ENCODE peak calls at places on chromosomes 6 and 20, in four cellular contexts. U is IMR-90, C is endothelial cell of umbilical vein, W is pancreas. L is an unnamed sample.

GRCh38 chr6:25660512-25660911 is 8.5 kb downstream of the SCGN start:
- DNase-seq in U (peak), C (peak), W (no peak), L (peak)

GRCh38 chr6:15662246-15663056 is at the start of gene DTNBP1:
- DNase-seq in U (peak), C (peak), W (peak), L (no peak)

GRCh38 chr6:24743265-24743943 is 24.4 kb upstream of the C6orf62 start:
- DNase-seq in U (peak), C (peak), W (no peak), L (peak)

GRCh38 chr6:158631678-158632537 is 12.6 kb downstream of the DYNLT1 start:
- DNase-seq in U (peak), C (peak), W (no peak), L (no peak)

GRCh38 chr20:45833030-45833882 is at the start of gene SNX21:
- DNase-seq in U (peak), C (peak), W (peak), L (peak)

GRCh38 chr6:116682334-116682712 is 1.3 kb downstream of the KPNA5 start:
- DNase-seq in U (peak), C (peak), W (no peak), L (no peak)

GRCh38 chr6:146990821-146991798 is 213.1 kb upstream of the STXBP5 start:
- DNase-seq in U (peak), C (peak), W (no peak), L (no peak)

GRCh38 chr6:26223677-26224546 is 136.7 kb downstream of the HFE start:
- DNase-seq in U (peak), C (peak), W (no peak), L (peak)

GRCh38 chr6:33976425-33977360 is 169.2 kb downstream of the GRM4 start:
- DNase-seq in U (no peak), C (no peak), W (no peak), L (no peak)

GRCh38 chr20:4247898-4248858 is 232.8 kb upstream of the RNF24 start:
- DNase-seq in U (no peak), C (no peak), W (no peak), L (no peak)

GRCh38 chr6:13668291-13668928 is 43.2 kb downstream of the RANBP9 start:
- DNase-seq in U (no peak), C (no peak), W (no peak), L (no peak)

GRCh38 chr20:2538356-2538755 is 2.0 kb downstream of the TMC2 start:
- DNase-seq in U (no peak), C (no peak), W (no peak), L (no peak)

GRCh38 chr6:1873781-1874180 is 264.1 kb downstream of the FOXC1 start:
- DNase-seq in U (no peak), C (no peak), W (no peak), L (no peak)

GRCh38 chr6:16157909-16158308 is 29.0 kb downstream of the MYLIP start:
- DNase-seq in U (no peak), C (no peak), W (no peak), L (no peak)

GRCh38 chr6:7157752-7158616 is 50.2 kb downstream of the RREB1 start:
- DNase-seq in U (peak), C (no peak), W (no peak), L (no peak)

GRCh38 chr20:6492396-6493055 is 275.0 kb upstream of the BMP2 start:
- DNase-seq in U (peak), C (peak), W (no peak), L (peak)

GRCh38 chr20:36666181-36666740 is 20.3 kb upstream of the SLA2 start:
- DNase-seq in U (peak), C (peak), W (no peak), L (no peak)

GRCh38 chr6:65786815-65787214 is 79.8 kb upstream of the EYS start:
- DNase-seq in U (no peak), C (no peak), W (no peak), L (no peak)

GRCh38 chr6:52227495-52227894 is 16.8 kb downstream of the IL17F start:
- DNase-seq in U (peak), C (no peak), W (no peak), L (no peak)

GRCh38 chr6:38730136-38730862 is 15.2 kb downstream of the DNAH8 start:
- DNase-seq in U (no peak), C (no peak), W (no peak), L (no peak)

DNA sequence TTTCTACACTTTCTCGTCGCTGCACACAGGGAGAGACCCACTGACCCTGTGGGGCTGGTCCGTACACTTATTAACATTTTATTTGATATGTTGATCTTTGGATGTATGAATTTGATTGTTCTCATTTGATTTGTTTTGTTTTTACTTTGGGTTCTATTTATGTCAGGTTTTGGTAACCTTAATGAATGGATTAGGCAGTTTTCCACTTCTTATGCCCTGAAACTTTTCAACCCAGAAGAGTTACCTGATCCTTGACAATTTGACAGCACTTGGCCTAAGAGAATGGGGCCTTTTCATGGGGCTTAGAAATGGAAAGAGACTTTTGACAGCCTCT is 23.6 kb downstream of the GPX6 start:
- DNase-seq in U (no peak), C (no peak), W (no peak), L (no peak)
- H3K4me3 ChIP-seq in U (no peak), C (no peak), W (no peak), L (no peak)

GRCh38 chr6:106883808-106884262 is 90.7 kb downstream of the CD24 start:
- DNase-seq in U (no peak), C (no peak), W (no peak), L (no peak)
- TF ChIP-seq CTCF in U (no peak), C (no peak), W (no peak), L (peak)

DNA sequence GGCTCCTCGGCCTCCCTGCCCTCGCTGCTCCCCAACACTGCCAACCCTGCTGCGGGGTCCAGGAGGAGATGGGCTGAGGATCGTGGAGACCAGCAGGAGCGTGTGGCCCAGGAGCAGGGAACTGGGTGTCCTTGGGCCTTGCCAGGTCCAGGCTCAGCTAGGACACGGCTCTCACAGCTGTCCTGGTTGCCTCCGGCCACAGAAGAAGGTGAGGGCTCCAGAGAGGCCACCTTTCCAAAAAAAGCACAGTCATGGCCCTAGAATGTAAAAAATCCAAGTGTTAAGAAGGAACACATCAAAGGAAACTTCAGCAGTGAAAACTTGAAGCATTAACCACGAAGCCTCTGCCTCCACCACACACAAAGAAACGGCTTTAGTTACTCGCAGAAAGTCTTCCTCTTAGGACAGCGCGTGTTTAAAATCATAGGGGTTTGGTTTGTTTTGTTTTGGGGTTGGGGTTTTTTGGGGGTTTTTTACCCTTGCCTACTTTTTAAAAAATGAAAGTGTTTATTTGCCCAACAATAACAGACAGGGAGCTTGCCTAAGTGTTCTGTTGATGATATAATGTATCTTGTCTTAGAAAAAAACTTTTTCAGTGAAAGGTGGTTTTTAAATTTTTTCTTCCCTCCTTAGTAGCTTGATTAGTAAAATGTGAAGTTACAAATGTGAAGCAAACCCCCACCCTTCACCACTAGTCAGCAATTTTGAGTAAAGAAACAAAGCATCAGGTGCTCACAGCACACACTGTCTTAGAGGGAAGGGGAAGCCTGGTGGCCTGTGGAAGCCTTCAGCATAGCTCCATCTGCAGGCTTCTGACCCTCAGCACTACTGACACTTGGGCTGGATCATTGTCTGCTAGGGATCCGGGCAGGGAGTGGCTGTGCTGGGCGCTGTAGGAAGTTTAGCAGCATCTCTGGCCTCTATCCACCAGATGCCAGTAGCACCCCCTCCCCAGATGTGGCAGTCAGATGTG is 60.0 kb downstream of the PTPN1 start:
- DNase-seq in U (peak), C (peak), W (no peak), L (no peak)
- H3K4me3 ChIP-seq in U (no peak), C (no peak), W (no peak), L (no peak)

GRCh38 chr6:161200610-161201201 is 73.2 kb downstream of the AGPAT4 start:
- DNase-seq in U (no peak), C (no peak), W (no peak), L (no peak)
- TF ChIP-seq CTCF in U (peak), C (no peak), W (no peak), L (peak)

L was measured in epithelial cell of proximal tubule.